ENCODE peak calls at places on chromosomes 12 and 14, in nine cellular contexts. C is right atrium auricular region; Z is prostate gland; T is HCT116; G is GM23338; N is AG04450; H is tibial artery; J is Peyer's patch; L is CD8-positive, alpha-beta T cell. D is an unnamed sample. For H3K27me3, the result is how much of the 10 kb centered on the place peaks cover.

GRCh38 chr14:35628989-35629388 is 95.0 kb downstream of the INSM2 start:
- DNase-seq in C (no peak), Z (no peak), T (no peak), G (peak), N (no peak), H (no peak), J (no peak), L (no peak), D (no peak)

GRCh38 chr14:60968099-60968498 is 12.8 kb downstream of the TRMT5 start:
- DNase-seq in C (no peak), Z (no peak), T (no peak), G (no peak), N (no peak), H (no peak), J (no peak), L (no peak), D (no peak)

GRCh38 chr14:24416932-24417619 is 12.4 kb downstream of the CBLN3 start:
- DNase-seq in C (no peak), Z (no peak), T (no peak), G (peak), N (no peak), H (no peak), J (no peak), L (no peak), D (no peak)

GRCh38 chr12:43015090-43015737 is 425.7 kb upstream of the PRICKLE1 start:
- DNase-seq in C (no peak), Z (no peak), T (no peak), G (no peak), N (no peak), H (no peak), J (no peak), L (no peak), D (no peak)

GRCh38 chr12:104653730-104654328 is 197.1 kb downstream of the CHST11 start:
- DNase-seq in C (no peak), Z (no peak), T (no peak), G (peak), N (no peak), H (no peak), J (no peak), L (no peak), D (peak)

GRCh38 chr12:122785503-122785902 is 11.1 kb downstream of the CCDC62 start:
- DNase-seq in C (no peak), Z (no peak), T (no peak), G (no peak), N (no peak), H (no peak), J (no peak), L (no peak), D (no peak)

GRCh38 chr14:73824116-73824515 is 27.5 kb upstream of the PTGR2 start:
- DNase-seq in C (no peak), Z (no peak), T (no peak), G (no peak), N (no peak), H (no peak), J (no peak), L (no peak), D (no peak)

GRCh38 chr12:114664661-114665320 is 19.2 kb downstream of the TBX3 start:
- DNase-seq in C (no peak), Z (peak), T (no peak), G (peak), N (no peak), H (no peak), J (no peak), L (no peak), D (no peak)

GRCh38 chr14:55814873-55815272 is 234.9 kb downstream of the KTN1 start:
- DNase-seq in C (no peak), Z (no peak), T (no peak), G (no peak), N (no peak), H (no peak), J (no peak), L (no peak), D (no peak)

GRCh38 chr12:107917912-107918800 is 143.7 kb downstream of the ASCL4 start:
- DNase-seq in C (no peak), Z (no peak), T (peak), G (peak), N (no peak), H (no peak), J (no peak), L (no peak), D (peak)

GRCh38 chr14:70032447-70032846 is 153.2 kb downstream of the SMOC1 start:
- DNase-seq in C (no peak), Z (no peak), T (no peak), G (peak), N (no peak), H (no peak), J (no peak), L (no peak), D (no peak)

GRCh38 chr12:28415755-28416154 is 225.5 kb downstream of the CCDC91 start:
- DNase-seq in C (no peak), Z (no peak), T (no peak), G (peak), N (peak), H (no peak), J (no peak), L (no peak), D (no peak)

GRCh38 chr14:89540009-89540829 is 123.2 kb upstream of the FOXN3 start:
- DNase-seq in C (no peak), Z (no peak), T (no peak), G (no peak), N (no peak), H (no peak), J (no peak), L (no peak), D (no peak)

GRCh38 chr12:44779766-44780165 is 96.3 kb downstream of the NELL2 start:
- DNase-seq in C (no peak), Z (no peak), T (no peak), G (no peak), N (no peak), H (no peak), J (no peak), L (no peak), D (peak)

GRCh38 chr12:110366474-110367208 is 36.9 kb downstream of the ANAPC7 start:
- DNase-seq in C (no peak), Z (no peak), T (no peak), G (no peak), N (no peak), H (no peak), J (no peak), L (no peak), D (no peak)

GRCh38 chr12:60197589-60197988 is 601.8 kb downstream of the SLC16A7 start:
- DNase-seq in C (no peak), Z (no peak), T (no peak), G (no peak), N (no peak), H (no peak), J (no peak), L (no peak), D (no peak)

GRCh38 chr14:22848391-22849164 is 12.2 kb downstream of the MMP14 start:
- DNase-seq in C (peak), Z (no peak), T (no peak), G (peak), N (peak), H (peak), J (no peak), L (no peak), D (peak)

GRCh38 chr12:32296541-32296940 is 102.8 kb upstream of the FGD4 start:
- DNase-seq in C (no peak), Z (no peak), T (no peak), G (no peak), N (no peak), H (no peak), J (no peak), L (no peak), D (no peak)

GRCh38 chr12:71636704-71637115 is 26.9 kb downstream of the ZFC3H1 start:
- DNase-seq in C (no peak), Z (peak), T (peak), G (peak), N (peak), H (no peak), J (no peak), L (no peak), D (peak)

GRCh38 chr12:59570134-59570533 is 25.7 kb upstream of the SLC16A7 start:
- DNase-seq in C (no peak), Z (no peak), T (no peak), G (no peak), N (no peak), H (no peak), J (no peak), L (no peak), D (no peak)

GRCh38 chr12:29226621-29227020 is 77.5 kb downstream of the FAR2 start:
- DNase-seq in C (no peak), Z (no peak), T (no peak), G (no peak), N (no peak), H (no peak), J (no peak), L (no peak), D (no peak)

GRCh38 chr12:114767906-114768697 is 84.1 kb upstream of the TBX3 start:
- DNase-seq in C (no peak), Z (no peak), T (no peak), G (no peak), N (no peak), H (no peak), J (no peak), L (no peak), D (no peak)

GRCh38 chr14:74549588-74549987 is 56.0 kb downstream of the ISCA2 start:
- DNase-seq in C (no peak), Z (peak), T (no peak), G (peak), N (no peak), H (no peak), J (no peak), L (no peak), D (no peak)

GRCh38 chr14:21136024-21136423 is 19.8 kb downstream of the OR5AU1 start:
- DNase-seq in C (no peak), Z (no peak), T (peak), G (peak), N (no peak), H (no peak), J (no peak), L (no peak), D (peak)

GRCh38 chr12:116673713-116674112 is 64.2 kb downstream of the SPRING1 start:
- DNase-seq in C (no peak), Z (no peak), T (peak), G (peak), N (no peak), H (no peak), J (no peak), L (no peak), D (peak)
- TF ChIP-seq CTCF in C (no peak), Z (no peak), T (peak), G (peak), N (no peak), H (no peak), J (no peak), L (no peak), D (peak)

DNA sequence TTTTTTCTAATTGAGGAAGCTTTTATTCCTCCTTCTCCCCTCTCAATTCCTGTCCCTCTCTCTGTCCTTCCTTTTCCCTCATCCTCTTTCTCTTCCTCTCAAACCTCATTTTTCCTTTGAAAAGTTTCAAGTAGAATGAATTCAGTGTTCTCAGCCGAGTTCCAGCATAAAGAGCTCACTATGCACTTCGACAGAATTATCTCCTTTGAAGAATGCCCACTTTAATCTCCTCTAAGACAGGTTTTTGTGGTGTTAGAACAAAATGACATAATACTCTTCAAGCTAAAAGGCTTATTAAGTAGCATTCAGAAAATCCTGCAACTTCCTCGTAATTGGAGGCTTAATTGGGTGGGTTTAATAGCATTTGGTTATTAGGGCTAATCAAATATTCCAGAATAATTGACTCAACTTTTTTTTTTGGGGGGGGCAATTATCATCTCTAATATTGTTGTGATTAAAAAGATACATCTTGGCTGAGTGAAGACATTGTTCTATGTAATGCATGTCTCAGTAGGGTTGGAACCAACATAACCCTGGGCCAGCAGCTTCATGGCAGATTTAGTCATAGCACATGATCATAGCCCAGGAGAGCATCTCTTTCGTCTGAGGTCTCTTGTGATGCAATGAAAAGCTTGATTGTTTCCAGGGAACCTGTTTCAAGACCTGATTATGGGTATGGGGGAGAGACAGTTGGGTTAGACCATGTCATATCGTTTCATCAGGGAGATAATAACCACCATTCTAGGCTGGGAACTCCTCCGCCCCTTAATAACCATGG is 25.0 kb upstream of the SLC24A4 start:
- DNase-seq in C (no peak), Z (no peak), T (no peak), G (no peak), N (no peak), H (no peak), J (no peak), L (no peak), D (no peak)
- H3K27me3 ChIP-seq in C (under half), Z (under half), T (under half), G (under half), N (under half), H (under half), J (under half), L (under half), D (half or more)

GRCh38 chr12:13982010-13982409 is 608 bp upstream of the GRIN2B start:
- DNase-seq in C (no peak), Z (no peak), T (peak), G (peak), N (no peak), H (no peak), J (no peak), L (no peak), D (peak)
- TF ChIP-seq CTCF in C (no peak), Z (no peak), T (peak), G (peak), N (no peak), H (no peak), J (peak), L (no peak), D (peak)

DNA sequence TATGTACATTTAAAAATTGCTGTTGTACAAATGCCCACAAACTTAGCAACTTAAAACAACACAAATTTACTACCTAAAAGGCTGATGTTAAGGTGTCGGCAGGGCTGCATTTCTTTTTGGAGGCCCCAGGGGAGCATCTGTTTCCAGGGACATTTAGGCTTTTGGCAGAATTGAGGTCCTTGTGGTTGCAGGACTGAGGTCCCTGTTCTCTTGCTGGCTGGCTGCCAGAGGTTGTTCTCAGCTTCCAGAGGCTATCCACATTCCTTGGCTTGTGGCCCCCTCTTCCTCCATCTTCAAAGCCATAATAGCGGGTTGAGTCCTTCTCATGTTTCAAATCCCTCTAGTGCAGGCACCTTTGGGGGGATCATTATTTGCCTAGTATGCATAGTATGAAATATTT is 22.4 kb upstream of the KRT83 start:
- DNase-seq in C (no peak), Z (no peak), T (no peak), G (no peak), N (no peak), H (no peak), J (no peak), L (no peak), D (no peak)
- H3K27me3 ChIP-seq in C (under half), Z (under half), T (under half), G (under half), N (under half), H (under half), J (under half), L (under half), D (under half)

DNA sequence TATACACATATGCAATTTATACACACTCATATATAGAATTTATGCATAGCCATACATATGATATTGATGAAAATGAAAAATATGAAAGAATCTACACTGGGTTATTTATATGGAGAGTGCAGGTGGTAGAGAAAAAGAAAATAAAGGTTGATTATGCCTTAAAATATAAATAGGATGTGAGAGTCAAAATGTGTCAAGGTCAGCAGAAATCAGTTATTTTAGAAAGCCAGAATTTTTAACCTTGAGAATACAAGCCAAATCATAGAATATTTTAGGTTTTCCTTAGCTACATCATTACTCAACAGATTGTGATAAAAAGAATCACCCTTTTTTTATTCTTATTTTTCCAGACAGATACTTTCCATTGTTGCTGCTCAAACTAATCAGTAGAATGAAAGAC is 146.2 kb downstream of the SLC6A15 start:
- DNase-seq in C (no peak), Z (no peak), T (no peak), G (no peak), N (no peak), H (no peak), J (no peak), L (no peak), D (no peak)
- TF ChIP-seq CTCF in C (no peak), Z (no peak), T (no peak), G (no peak), N (no peak), H (no peak), J (no peak), L (no peak), D (no peak)